ENCODE peak calls at places on chromosome 13, in five cellular contexts. U, B, G, A and X are unnamed samples.

GRCh38 chr13:51729853-51730553 is 74.0 kb downstream of the DHRS12 start:
- DNase-seq in U (peak), B (peak), G (no peak), A (no peak), X (no peak)

GRCh38 chr13:35164324-35164932 is 222.4 kb downstream of the NBEA start:
- DNase-seq in U (peak), B (peak), G (peak), A (peak), X (no peak)

GRCh38 chr13:58165617-58166016 is 534.1 kb downstream of the PCDH17 start:
- DNase-seq in U (no peak), B (no peak), G (no peak), A (no peak), X (no peak)

GRCh38 chr13:32911506-32911905 is 104.7 kb upstream of the KL start:
- DNase-seq in U (peak), B (peak), G (no peak), A (peak), X (no peak)

GRCh38 chr13:101846701-101847100 is 394.2 kb downstream of the ITGBL1 start:
- DNase-seq in U (no peak), B (no peak), G (no peak), A (no peak), X (no peak)

GRCh38 chr13:66886248-66886647 is 343.9 kb downstream of the PCDH9 start:
- DNase-seq in U (no peak), B (no peak), G (no peak), A (no peak), X (no peak)

GRCh38 chr13:48066310-48066989 is 28.5 kb downstream of the MED4 start:
- DNase-seq in U (peak), B (peak), G (peak), A (no peak), X (no peak)

GRCh38 chr13:38914070-38914469 is 76.6 kb downstream of the STOML3 start:
- DNase-seq in U (no peak), B (no peak), G (no peak), A (no peak), X (no peak)

GRCh38 chr13:30382836-30383525 is 39.3 kb upstream of the UBE2L5 start:
- DNase-seq in U (no peak), B (no peak), G (no peak), A (no peak), X (no peak)

GRCh38 chr13:75908137-75908536 is 272.0 kb downstream of the LMO7 start:
- DNase-seq in U (no peak), B (no peak), G (no peak), A (no peak), X (no peak)

GRCh38 chr13:28631792-28632191 is 27.1 kb upstream of the POMP start:
- DNase-seq in U (no peak), B (no peak), G (no peak), A (no peak), X (no peak)

GRCh38 chr13:53015971-53016370 is 12.6 kb upstream of the OLFM4 start:
- DNase-seq in U (no peak), B (no peak), G (no peak), A (no peak), X (no peak)

GRCh38 chr13:113625965-113626661 is 31.9 kb downstream of the ATP4B start:
- DNase-seq in U (no peak), B (no peak), G (no peak), A (no peak), X (no peak)

GRCh38 chr13:34942732-34943674 is 933 bp downstream of the NBEA start:
- DNase-seq in U (no peak), B (no peak), G (no peak), A (peak), X (no peak)

GRCh38 chr13:110259651-110260050 is 47.3 kb downstream of the COL4A1 start:
- DNase-seq in U (no peak), B (no peak), G (no peak), A (no peak), X (no peak)

GRCh38 chr13:43567608-43568007 is 219.2 kb downstream of the ENOX1 start:
- DNase-seq in U (no peak), B (no peak), G (no peak), A (no peak), X (no peak)

GRCh38 chr13:110960219-110960618 is 45.4 kb upstream of the ANKRD10 start:
- DNase-seq in U (peak), B (no peak), G (no peak), A (no peak), X (no peak)

GRCh38 chr13:45799451-45799850 is 52.1 kb downstream of the SIAH3 start:
- DNase-seq in U (no peak), B (no peak), G (no peak), A (no peak), X (no peak)

GRCh38 chr13:48266967-48267639 is 34.1 kb downstream of the ITM2B start:
- DNase-seq in U (no peak), B (no peak), G (no peak), A (no peak), X (no peak)

GRCh38 chr13:51844862-51845573 is at the start of gene TMEM272:
- DNase-seq in U (peak), B (peak), G (no peak), A (peak), X (no peak)

GRCh38 chr13:32229443-32229842 is 85.7 kb downstream of the ZAR1L start:
- DNase-seq in U (no peak), B (no peak), G (no peak), A (no peak), X (no peak)

GRCh38 chr13:34654203-34654602 is 287.9 kb upstream of the NBEA start:
- DNase-seq in U (no peak), B (no peak), G (no peak), A (no peak), X (no peak)

GRCh38 chr13:111114362-111115050 is 604 bp upstream of the ARHGEF7 start:
- DNase-seq in U (no peak), B (no peak), G (no peak), A (peak), X (no peak)

GRCh38 chr13:99383511-99383921 is 76.3 kb upstream of the GPR183 start:
- DNase-seq in U (no peak), B (no peak), G (no peak), A (no peak), X (peak)

GRCh38 chr13:97875911-97876310 is 77.6 kb upstream of the IPO5 start:
- DNase-seq in U (no peak), B (no peak), G (no peak), A (no peak), X (no peak)

GRCh38 chr13:62779146-62779545 is 1363.5 kb upstream of the PCDH20 start:
- DNase-seq in U (no peak), B (no peak), G (no peak), A (no peak), X (no peak)

GRCh38 chr13:113954046-113954841 is 19.6 kb downstream of the C13orf46 start:
- DNase-seq in U (no peak), B (no peak), G (no peak), A (no peak), X (no peak)

GRCh38 chr13:110274687-110275086 is 32.3 kb downstream of the COL4A1 start:
- DNase-seq in U (no peak), B (no peak), G (no peak), A (no peak), X (peak)

GRCh38 chr13:100892981-100893380 is 218.4 kb upstream of the TMTC4 start:
- DNase-seq in U (no peak), B (no peak), G (no peak), A (no peak), X (no peak)

GRCh38 chr13:24905242-24905641 is 141.3 kb downstream of the RNF17 start:
- DNase-seq in U (no peak), B (no peak), G (no peak), A (no peak), X (no peak)
- TF ChIP-seq YY1 in U (no peak), B (no peak), G (no peak), A (no peak), X (no peak)

GRCh38 chr13:85910962-85911361 is 111.7 kb upstream of the SLITRK6 start:
- DNase-seq in U (no peak), B (no peak), G (no peak), A (no peak), X (no peak)
- TF ChIP-seq EP300 in U (no peak), B (no peak), G (no peak), A (no peak), X (no peak)

GRCh38 chr13:44780586-44781280 is 204.6 kb upstream of the TSC22D1 start:
- DNase-seq in U (no peak), B (no peak), G (no peak), A (no peak), X (no peak)
- TF ChIP-seq YY1 in U (no peak), B (no peak), G (no peak), A (no peak), X (no peak)

GRCh38 chr13:71866173-71867091 is 572 bp downstream of the DACH1 start:
- DNase-seq in U (no peak), B (no peak), G (no peak), A (peak), X (no peak)
- TF ChIP-seq EP300 in U (no peak), B (no peak), G (no peak), A (no peak), X (no peak)

GRCh38 chr13:80213201-80213600 is 127.7 kb downstream of the SPRY2 start:
- DNase-seq in U (no peak), B (no peak), G (no peak), A (no peak), X (no peak)
- TF ChIP-seq YY1 in U (no peak), B (no peak), G (no peak), A (no peak), X (no peak)